ENCODE peak calls at places on chromosomes 3 and 15, in seven cellular contexts. M is H9, A is heart left ventricle, G is astrocyte, F is dorsolateral prefrontal cortex, R is WTC11, T is upper lobe of right lung. Q is an unnamed sample.

GRCh38 chr15:47678047-47678446 is 39.3 kb upstream of the SEMA6D start:
- DNase-seq in M (no peak), A (no peak), G (no peak), F (no peak), R (no peak), T (no peak), Q (no peak)

GRCh38 chr3:171813897-171814460 is 3.7 kb upstream of the PLD1 start:
- DNase-seq in M (no peak), A (no peak), G (peak), F (no peak), R (no peak), T (no peak), Q (no peak)

GRCh38 chr15:94119923-94120775 is 111.2 kb upstream of the MCTP2 start:
- DNase-seq in M (peak), A (peak), G (peak), F (peak), R (peak), T (no peak), Q (peak)

GRCh38 chr15:25095179-25095578 is 140.4 kb downstream of the SNRPN start:
- DNase-seq in M (no peak), A (no peak), G (no peak), F (no peak), R (no peak), T (no peak), Q (no peak)

GRCh38 chr15:47870956-47871625 is 153.8 kb downstream of the SEMA6D start:
- DNase-seq in M (no peak), A (no peak), G (peak), F (no peak), R (no peak), T (no peak), Q (no peak)

GRCh38 chr15:93562752-93563151 is 473.7 kb upstream of the RGMA start:
- DNase-seq in M (no peak), A (no peak), G (no peak), F (no peak), R (no peak), T (no peak), Q (no peak)

GRCh38 chr3:187368251-187368733 is at the start of gene RTP4:
- DNase-seq in M (no peak), A (no peak), G (peak), F (no peak), R (no peak), T (no peak), Q (no peak)

GRCh38 chr15:101489236-101489632 is 273 bp downstream of the PCSK6 start:
- DNase-seq in M (no peak), A (peak), G (no peak), F (no peak), R (peak), T (peak), Q (peak)

GRCh38 chr3:15744176-15744575 is 53.6 kb downstream of the ANKRD28 start:
- DNase-seq in M (no peak), A (no peak), G (no peak), F (no peak), R (no peak), T (no peak), Q (no peak)

GRCh38 chr3:112358311-112358780 is 25.4 kb downstream of the CD200 start:
- DNase-seq in M (no peak), A (no peak), G (peak), F (no peak), R (no peak), T (no peak), Q (no peak)

GRCh38 chr3:2511356-2511755 is 412.7 kb downstream of the CNTN4 start:
- DNase-seq in M (no peak), A (no peak), G (no peak), F (peak), R (no peak), T (no peak), Q (no peak)

GRCh38 chr3:56896357-56896756 is 94.6 kb upstream of the ARHGEF3 start:
- DNase-seq in M (no peak), A (no peak), G (no peak), F (no peak), R (no peak), T (no peak), Q (no peak)

GRCh38 chr3:29525254-29525881 is 244.5 kb downstream of the RBMS3 start:
- DNase-seq in M (no peak), A (peak), G (peak), F (no peak), R (no peak), T (no peak), Q (no peak)

GRCh38 chr3:146189519-146190173 is 28.7 kb upstream of the PLOD2 start:
- DNase-seq in M (peak), A (no peak), G (no peak), F (no peak), R (no peak), T (no peak), Q (peak)

GRCh38 chr15:74396445-74397238 is 29.2 kb upstream of the CYP11A1 start:
- DNase-seq in M (no peak), A (no peak), G (peak), F (no peak), R (no peak), T (no peak), Q (no peak)

GRCh38 chr3:59001675-59002074 is 48.1 kb downstream of the CFAP20DC start:
- DNase-seq in M (no peak), A (no peak), G (no peak), F (no peak), R (no peak), T (no peak), Q (no peak)

GRCh38 chr3:183968846-183969245 is 48.8 kb downstream of the ABCC5 start:
- DNase-seq in M (no peak), A (no peak), G (no peak), F (no peak), R (no peak), T (no peak), Q (no peak)

GRCh38 chr3:40971191-40972168 is 227.8 kb upstream of the CTNNB1 start:
- DNase-seq in M (no peak), A (peak), G (peak), F (no peak), R (no peak), T (peak), Q (no peak)

GRCh38 chr3:151460774-151461450 is at the start of gene IGSF10:
- DNase-seq in M (peak), A (no peak), G (no peak), F (no peak), R (peak), T (peak), Q (peak)

GRCh38 chr3:196163687-196164493 is 47.3 kb downstream of the ZDHHC19 start:
- DNase-seq in M (no peak), A (peak), G (no peak), F (no peak), R (no peak), T (peak), Q (no peak)

GRCh38 chr3:20569310-20569709 is 383.3 kb upstream of the SGO1 start:
- DNase-seq in M (no peak), A (no peak), G (peak), F (no peak), R (no peak), T (no peak), Q (no peak)

GRCh38 chr3:48402281-48402732 is 27.6 kb downstream of the PLXNB1 start:
- DNase-seq in M (no peak), A (peak), G (peak), F (peak), R (no peak), T (peak), Q (peak)

GRCh38 chr3:48222616-48223513 is at the start of gene CAMP:
- DNase-seq in M (no peak), A (peak), G (peak), F (peak), R (no peak), T (peak), Q (no peak)

GRCh38 chr15:70762469-70763119 is 764 bp downstream of the UACA start:
- DNase-seq in M (peak), A (peak), G (peak), F (no peak), R (peak), T (peak), Q (peak)

GRCh38 chr15:33662014-33662413 is 306.3 kb upstream of the CHRM5 start:
- DNase-seq in M (no peak), A (no peak), G (no peak), F (no peak), R (no peak), T (no peak), Q (no peak)

GRCh38 chr15:33655488-33655887 is 312.8 kb upstream of the CHRM5 start:
- DNase-seq in M (no peak), A (no peak), G (no peak), F (no peak), R (no peak), T (no peak), Q (no peak)

GRCh38 chr15:33654859-33655258 is 313.4 kb upstream of the CHRM5 start:
- DNase-seq in M (peak), A (no peak), G (no peak), F (no peak), R (peak), T (no peak), Q (no peak)

GRCh38 chr15:33656090-33656670 is 312.1 kb upstream of the CHRM5 start:
- DNase-seq in M (no peak), A (no peak), G (no peak), F (no peak), R (no peak), T (no peak), Q (no peak)

DNA sequence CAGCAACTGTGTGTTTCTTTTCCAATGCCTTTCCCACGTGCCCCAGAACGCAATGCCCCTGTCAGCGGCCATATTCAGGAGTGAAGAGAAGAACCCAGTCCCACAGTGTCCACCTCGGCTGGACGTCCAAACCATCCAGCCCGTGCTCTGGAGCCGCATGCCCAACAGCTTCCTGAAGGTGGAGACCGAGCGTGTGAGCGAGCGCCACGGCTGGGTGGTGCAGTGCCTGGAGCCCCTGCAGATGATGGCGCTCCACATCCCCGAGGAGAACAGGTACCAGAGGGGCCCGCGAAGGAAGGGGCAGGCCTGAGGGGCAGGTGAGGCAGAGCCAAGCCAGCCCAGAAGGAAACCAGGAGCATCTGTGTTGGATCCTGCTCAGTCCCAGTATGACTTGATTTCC is 308.1 kb upstream of the CHRM5 start:
- DNase-seq in M (no peak), A (no peak), G (no peak), F (no peak), R (no peak), T (no peak), Q (no peak)
- TF ChIP-seq CTCF in M (no peak), A (no peak), G (no peak), F (no peak), R (no peak), T (no peak), Q (no peak)

DNA sequence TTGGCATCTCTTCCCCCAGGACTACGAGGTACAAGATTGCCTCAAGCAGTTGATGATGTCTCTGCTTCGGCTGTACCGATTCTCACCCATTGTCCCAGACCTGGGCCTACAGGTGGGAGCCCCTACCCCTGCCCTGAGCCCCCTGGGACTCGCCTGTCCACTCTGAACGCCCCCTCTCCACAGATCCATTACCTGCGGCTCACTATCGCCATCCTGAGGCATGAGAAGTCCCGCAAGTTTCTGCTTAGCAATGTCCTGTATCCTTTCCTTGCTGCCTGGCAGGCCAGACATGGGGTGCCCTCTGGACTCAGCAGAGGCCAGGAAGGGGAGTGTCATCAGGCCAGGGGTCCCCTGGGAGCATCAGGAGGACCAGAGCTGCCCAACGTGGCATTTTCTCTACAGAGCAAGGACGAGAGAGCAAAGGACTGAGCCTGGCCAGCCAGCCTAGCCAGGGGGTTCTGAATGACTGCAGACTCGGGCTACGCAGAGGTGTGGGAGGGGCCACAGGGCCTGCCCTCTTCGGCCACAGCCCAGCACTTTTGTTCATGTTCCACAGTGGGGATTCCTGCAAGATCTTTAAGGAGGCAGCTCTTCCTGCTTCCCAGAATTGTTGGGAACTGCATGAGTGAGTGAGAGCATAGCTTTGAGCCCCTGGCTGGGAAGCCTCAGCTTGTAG is 11.2 kb downstream of the RNF123 start:
- DNase-seq in M (peak), A (no peak), G (no peak), F (no peak), R (peak), T (no peak), Q (no peak)
- TF ChIP-seq CTCF in M (peak), A (no peak), G (no peak), F (no peak), R (peak), T (no peak), Q (no peak)

GRCh38 chr3:30964612-30965011 is 70.2 kb upstream of the GADL1 start:
- DNase-seq in M (no peak), A (no peak), G (no peak), F (no peak), R (no peak), T (no peak), Q (no peak)

GRCh38 chr3:30972449-30972848 is 78.0 kb upstream of the GADL1 start:
- DNase-seq in M (no peak), A (no peak), G (no peak), F (no peak), R (no peak), T (no peak), Q (no peak)

GRCh38 chr3:30966896-30967295 is 72.4 kb upstream of the GADL1 start:
- DNase-seq in M (no peak), A (no peak), G (no peak), F (no peak), R (no peak), T (no peak), Q (no peak)

GRCh38 chr3:30970183-30970582 is 75.7 kb upstream of the GADL1 start:
- DNase-seq in M (no peak), A (no peak), G (no peak), F (no peak), R (no peak), T (no peak), Q (no peak)
- TF ChIP-seq CTCF in M (peak), A (no peak), G (peak), F (no peak), R (no peak), T (peak), Q (no peak)

DNA sequence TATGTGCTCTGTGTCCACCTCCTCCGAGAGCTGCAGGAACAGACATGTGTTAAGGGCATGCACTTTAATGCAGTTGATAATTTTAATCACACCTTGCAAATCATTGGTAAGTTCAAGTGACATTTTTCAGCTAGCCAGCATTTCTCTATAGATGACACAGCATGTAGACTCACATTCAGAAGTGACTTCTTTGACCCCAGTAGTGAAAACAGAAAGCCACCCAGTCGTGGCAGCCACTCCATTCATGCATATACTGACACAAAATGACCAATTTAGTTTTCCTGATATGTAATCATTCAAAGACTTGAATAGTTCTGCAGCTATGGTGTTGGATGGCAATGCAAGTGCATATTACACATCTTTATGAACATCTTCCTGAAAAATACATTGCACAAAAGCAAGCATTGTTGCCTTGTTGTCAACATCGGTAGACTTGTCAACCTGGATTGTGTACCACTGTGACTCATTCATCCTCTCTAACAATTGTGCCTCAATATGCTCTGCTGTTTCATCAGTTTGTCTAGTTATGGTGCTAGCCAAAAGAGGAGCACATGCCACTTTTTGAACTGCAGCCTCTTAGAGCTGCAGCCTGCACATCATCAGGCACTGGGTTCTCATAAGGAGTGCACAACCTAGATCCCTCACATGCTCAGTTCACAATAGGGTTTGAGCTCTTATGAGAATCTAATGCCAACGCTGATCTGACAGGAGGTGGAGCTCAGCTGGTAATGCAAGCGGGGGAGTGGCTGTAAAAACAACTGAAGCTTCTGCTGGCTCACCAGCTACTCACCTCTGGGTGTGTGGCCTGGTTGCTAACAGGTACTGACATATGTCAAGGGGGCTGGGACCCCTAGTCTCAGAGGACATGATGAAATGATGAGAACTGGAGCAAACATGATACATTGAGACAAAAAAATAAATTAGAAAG is 622.0 kb downstream of the PYDC2 start:
- DNase-seq in M (no peak), A (no peak), G (no peak), F (no peak), R (no peak), T (no peak), Q (no peak)
- TF ChIP-seq CTCF in M (no peak), A (no peak), G (no peak), F (no peak), R (no peak), T (no peak), Q (no peak)

GRCh38 chr15:67832031-67832551 is 6.8 kb downstream of the SKOR1 start:
- DNase-seq in M (peak), A (no peak), G (no peak), F (no peak), R (peak), T (peak), Q (no peak)
- TF ChIP-seq CTCF in M (peak), A (no peak), G (no peak), F (no peak), R (no peak), T (no peak), Q (no peak)

GRCh38 chr3:52227766-52228165 is 2.3 kb upstream of the TLR9 start:
- DNase-seq in M (peak), A (no peak), G (no peak), F (no peak), R (no peak), T (no peak), Q (no peak)
- TF ChIP-seq CTCF in M (no peak), A (no peak), G (no peak), F (no peak), R (no peak), T (no peak), Q (no peak)